ENCODE peak calls at places on chromosome 2, in six cellular contexts. C is K562, D is mucosa of gallbladder, K is SK-N-DZ, X is endodermal cell, T is GM23248. U is an unnamed sample.

GRCh38 chr2:46848446-46848845 is 67.2 kb downstream of the MCFD2 start:
- DNase-seq in C (no peak), D (no peak), K (no peak), X (no peak), T (peak; percentile 50), U (no peak)

GRCh38 chr2:135164431-135164830 is 112.3 kb downstream of the RAB3GAP1 start:
- DNase-seq in C (no peak), D (no peak), K (no peak), X (no peak), T (peak; percentile 95), U (no peak)

GRCh38 chr2:10245661-10246060 is 57.0 kb upstream of the HPCAL1 start:
- DNase-seq in C (no peak), D (no peak), K (no peak), X (peak; percentile 18), T (no peak), U (no peak)

GRCh38 chr2:25376750-25377621 is 35.3 kb upstream of the DNMT3A start:
- DNase-seq in C (peak; percentile 83), D (peak; percentile 89), K (peak; percentile 72), X (peak; percentile 97), T (peak; percentile 92), U (peak; percentile 94)

GRCh38 chr2:178309541-178309940 is 115.2 kb downstream of the OSBPL6 start:
- DNase-seq in C (no peak), D (no peak), K (no peak), X (no peak), T (peak; percentile 22), U (no peak)

GRCh38 chr2:233419626-233420431 is 65.5 kb downstream of the DGKD start:
- DNase-seq in C (no peak), D (no peak), K (no peak), X (no peak), T (no peak), U (no peak)

GRCh38 chr2:184370954-184371353 is 227.4 kb upstream of the ZNF804A start:
- DNase-seq in C (no peak), D (no peak), K (no peak), X (no peak), T (no peak), U (no peak)

GRCh38 chr2:142756430-142756829 is 121.0 kb upstream of the KYNU start:
- DNase-seq in C (no peak), D (no peak), K (no peak), X (no peak), T (peak; percentile 65), U (no peak)

GRCh38 chr2:212032032-212032431 is 506.6 kb downstream of the ERBB4 start:
- DNase-seq in C (no peak), D (no peak), K (no peak), X (no peak), T (peak; percentile 53), U (no peak)

GRCh38 chr2:53711271-53711780 is 56.3 kb upstream of the CHAC2 start:
- DNase-seq in C (no peak), D (no peak), K (no peak), X (no peak), T (no peak), U (no peak)

GRCh38 chr2:122866095-122866494 is 1110.6 kb downstream of the TSN start:
- DNase-seq in C (no peak), D (no peak), K (no peak), X (no peak), T (no peak), U (no peak)

GRCh38 chr2:210534879-210535278 is 21.5 kb upstream of the CPS1 start:
- DNase-seq in C (no peak), D (no peak), K (no peak), X (no peak), T (no peak), U (no peak)

GRCh38 chr2:223563462-223563861 is 38.7 kb downstream of the SCG2 start:
- DNase-seq in C (peak; percentile 40), D (no peak), K (no peak), X (no peak), T (peak; percentile 90), U (no peak)

GRCh38 chr2:79512442-79513401 is at the start of gene CTNNA2:
- DNase-seq in C (peak; percentile 80), D (peak; percentile 11), K (peak; percentile 89), X (peak; percentile 95), T (peak; percentile 24), U (no peak)

GRCh38 chr2:6946722-6947121 is 29.5 kb downstream of the RNF144A start:
- DNase-seq in C (no peak), D (no peak), K (no peak), X (no peak), T (peak; percentile 89), U (no peak)

GRCh38 chr2:170974304-170974993 is 45.4 kb downstream of the GORASP2 start:
- DNase-seq in C (no peak), D (peak; percentile 18), K (no peak), X (peak; percentile 77), T (peak; percentile 52), U (no peak)

GRCh38 chr2:122081743-122082142 is 326.3 kb downstream of the TSN start:
- DNase-seq in C (no peak), D (no peak), K (no peak), X (no peak), T (no peak), U (peak; percentile 19)

GRCh38 chr2:223618172-223619035 is 16.2 kb upstream of the SCG2 start:
- DNase-seq in C (no peak), D (no peak), K (no peak), X (peak; percentile 92), T (no peak), U (no peak)

GRCh38 chr2:189412330-189412953 is 28.8 kb upstream of the WDR75 start:
- DNase-seq in C (peak; percentile 43), D (peak; percentile 26), K (peak; percentile 47), X (peak; percentile 68), T (peak; percentile 65), U (no peak)

GRCh38 chr2:240420206-240420899 is 15.1 kb upstream of the GPC1 start:
- DNase-seq in C (no peak), D (no peak), K (no peak), X (peak; percentile 19), T (no peak), U (no peak)

GRCh38 chr2:120683701-120684100 is 52.0 kb upstream of the GLI2 start:
- DNase-seq in C (no peak), D (no peak), K (no peak), X (peak; percentile 46), T (no peak), U (no peak)

GRCh38 chr2:210225461-210225798 is 183 bp upstream of the ACADL start:
- DNase-seq in C (no peak), D (no peak), K (no peak), X (no peak), T (peak; percentile 32), U (no peak)

GRCh38 chr2:191701696-191702095 is 23.8 kb downstream of the NABP1 start:
- DNase-seq in C (no peak), D (no peak), K (peak; percentile 13), X (no peak), T (no peak), U (no peak)

GRCh38 chr2:27992787-27993747 is 102.5 kb downstream of the BABAM2 start:
- DNase-seq in C (no peak), D (no peak), K (no peak), X (no peak), T (peak; percentile 65), U (no peak)

GRCh38 chr2:101308432-101309210 is at the start of gene RNF149:
- DNase-seq in C (peak; percentile 93), D (peak; percentile 94), K (peak; percentile 87), X (peak; percentile 95), T (peak; percentile 96), U (peak; percentile 97)

GRCh38 chr2:241372376-241372992 is 16.4 kb downstream of the FARP2 start:
- DNase-seq in C (no peak), D (no peak), K (no peak), X (no peak), T (no peak), U (no peak)

GRCh38 chr2:195683174-195683573 is 26.1 kb downstream of the SLC39A10 start:
- DNase-seq in C (no peak), D (no peak), K (no peak), X (no peak), T (no peak), U (no peak)

GRCh38 chr2:173588931-173589369 is 234.3 kb downstream of the CDCA7 start:
- DNase-seq in C (no peak), D (no peak), K (no peak), X (no peak), T (no peak), U (no peak)

GRCh38 chr2:96116424-96116878 is at the start of gene ADRA2B:
- DNase-seq in C (peak; percentile 72), D (peak; percentile 67), K (no peak), X (peak; percentile 95), T (peak; percentile 45), U (no peak)

GRCh38 chr2:6999161-6999877 is 82.1 kb downstream of the RNF144A start:
- DNase-seq in C (no peak), D (no peak), K (no peak), X (no peak), T (no peak), U (no peak)

GRCh38 chr2:219567131-219567530 is 4.2 kb downstream of the OBSL1 start:
- DNase-seq in C (no peak), D (no peak), K (no peak), X (no peak), T (no peak), U (no peak)

GRCh38 chr2:165857881-165858280 is 63.8 kb upstream of the GALNT3 start:
- DNase-seq in C (no peak), D (no peak), K (no peak), X (no peak), T (no peak), U (no peak)

U was measured in esophagus muscularis mucosa.